ENCODE peak calls at places on chromosome 21, in five cellular contexts. One of them, this sample, is unnamed.

GRCh38 chr21:15212214-15212613 is 147.4 kb upstream of the NRIP1 start:
- DNase-seq in aorta: no peak
- DNase-seq in right lobe of liver: no peak
- DNase-seq in tibial artery: no peak
- DNase-seq in testis: no peak
- DNase-seq in this sample: no peak

GRCh38 chr21:32083175-32083574 is 195.7 kb downstream of the MIS18A start:
- DNase-seq in testis: no peak
- DNase-seq in tibial artery: no peak
- DNase-seq in aorta: no peak
- DNase-seq in right lobe of liver: no peak
- DNase-seq in this sample: no peak

GRCh38 chr21:42550817-42551216 is 37.2 kb downstream of the SLC37A1 start:
- DNase-seq in testis: no peak
- DNase-seq in right lobe of liver: no peak
- DNase-seq in aorta: no peak
- DNase-seq in tibial artery: no peak
- DNase-seq in this sample: peak; percentile 81

GRCh38 chr21:34900376-34900775 is 148.7 kb downstream of the RUNX1 start:
- DNase-seq in right lobe of liver: no peak
- DNase-seq in aorta: no peak
- DNase-seq in testis: no peak
- DNase-seq in tibial artery: no peak
- DNase-seq in this sample: no peak

GRCh38 chr21:16370176-16370575 is 640.4 kb downstream of the USP25 start:
- DNase-seq in right lobe of liver: no peak
- DNase-seq in tibial artery: no peak
- DNase-seq in aorta: no peak
- DNase-seq in testis: no peak
- DNase-seq in this sample: no peak

GRCh38 chr21:41663805-41664788 is 102.8 kb downstream of the RIPK4 start:
- DNase-seq in right lobe of liver: no peak
- DNase-seq in aorta: no peak
- DNase-seq in tibial artery: no peak
- DNase-seq in testis: no peak
- DNase-seq in this sample: peak; percentile 46

GRCh38 chr21:35428489-35428888 is 379.4 kb upstream of the RUNX1 start:
- DNase-seq in tibial artery: peak; percentile 39
- DNase-seq in aorta: peak; percentile 70
- DNase-seq in right lobe of liver: no peak
- DNase-seq in testis: peak; percentile 21
- DNase-seq in this sample: no peak

GRCh38 chr21:42381347-42381984 is 14.4 kb downstream of the TMPRSS3 start:
- DNase-seq in aorta: no peak
- DNase-seq in tibial artery: no peak
- DNase-seq in testis: peak; percentile 34
- DNase-seq in right lobe of liver: peak; percentile 71
- DNase-seq in this sample: peak; percentile 89

GRCh38 chr21:22597660-22598255 is 1599.5 kb downstream of the NCAM2 start:
- DNase-seq in testis: no peak
- DNase-seq in right lobe of liver: no peak
- DNase-seq in aorta: no peak
- DNase-seq in tibial artery: no peak
- DNase-seq in this sample: no peak

GRCh38 chr21:25563399-25564116 is 43.7 kb downstream of the MRPL39 start:
- DNase-seq in aorta: no peak
- DNase-seq in right lobe of liver: no peak
- DNase-seq in tibial artery: no peak
- DNase-seq in testis: no peak
- DNase-seq in this sample: no peak

GRCh38 chr21:32771134-32771523 is 426 bp downstream of the PAXBP1 start:
- DNase-seq in testis: peak; percentile 57
- DNase-seq in aorta: peak; percentile 82
- DNase-seq in tibial artery: peak; percentile 47
- DNase-seq in right lobe of liver: peak; percentile 61
- DNase-seq in this sample: no peak

GRCh38 chr21:31124005-31124404 is 85.7 kb upstream of the KRTAP19-8 start:
- DNase-seq in right lobe of liver: no peak
- DNase-seq in testis: peak; percentile 58
- DNase-seq in tibial artery: peak; percentile 42
- DNase-seq in aorta: peak; percentile 60
- DNase-seq in this sample: no peak

GRCh38 chr21:32772281-32773047 is 909 bp upstream of the PAXBP1 start:
- DNase-seq in tibial artery: no peak
- DNase-seq in right lobe of liver: peak; percentile 56
- DNase-seq in aorta: peak; percentile 48
- DNase-seq in testis: peak; percentile 24
- DNase-seq in this sample: no peak

GRCh38 chr21:18663663-18664062 is 260.1 kb upstream of the TMPRSS15 start:
- DNase-seq in testis: no peak
- DNase-seq in aorta: no peak
- DNase-seq in tibial artery: no peak
- DNase-seq in right lobe of liver: no peak
- DNase-seq in this sample: no peak

GRCh38 chr21:27333091-27333490 is 366.2 kb upstream of the ADAMTS5 start:
- DNase-seq in tibial artery: no peak
- DNase-seq in testis: no peak
- DNase-seq in aorta: no peak
- DNase-seq in right lobe of liver: no peak
- DNase-seq in this sample: no peak

GRCh38 chr21:15853126-15853525 is 123.3 kb downstream of the USP25 start:
- DNase-seq in right lobe of liver: no peak
- DNase-seq in aorta: no peak
- DNase-seq in testis: no peak
- DNase-seq in tibial artery: no peak
- DNase-seq in this sample: no peak

GRCh38 chr21:41767606-41768370 is 936 bp upstream of the RIPK4 start:
- DNase-seq in tibial artery: no peak
- DNase-seq in right lobe of liver: peak; percentile 44
- DNase-seq in aorta: no peak
- DNase-seq in testis: no peak
- DNase-seq in this sample: peak; percentile 66

GRCh38 chr21:42120904-42121535 is 49.9 kb downstream of the UMODL1 start:
- DNase-seq in aorta: no peak
- DNase-seq in right lobe of liver: no peak
- DNase-seq in testis: no peak
- DNase-seq in tibial artery: no peak
- DNase-seq in this sample: no peak

GRCh38 chr21:25385912-25386474 is 221.3 kb downstream of the MRPL39 start:
- DNase-seq in aorta: no peak
- DNase-seq in tibial artery: no peak
- DNase-seq in testis: peak; percentile 20
- DNase-seq in right lobe of liver: no peak
- DNase-seq in this sample: peak; percentile 42

GRCh38 chr21:42705746-42706374 is 52.4 kb downstream of the PDE9A start:
- DNase-seq in aorta: no peak
- DNase-seq in testis: no peak
- DNase-seq in tibial artery: no peak
- DNase-seq in right lobe of liver: no peak
- DNase-seq in this sample: peak; percentile 62

GRCh38 chr21:42125571-42126544 is 54.7 kb downstream of the UMODL1 start:
- DNase-seq in right lobe of liver: no peak
- DNase-seq in testis: no peak
- DNase-seq in tibial artery: no peak
- DNase-seq in aorta: peak; percentile 37
- DNase-seq in this sample: peak; percentile 82

GRCh38 chr21:16037386-16037785 is 307.6 kb downstream of the USP25 start:
- DNase-seq in testis: no peak
- DNase-seq in tibial artery: no peak
- DNase-seq in right lobe of liver: no peak
- DNase-seq in aorta: no peak
- DNase-seq in this sample: no peak

GRCh38 chr21:28641731-28642130 is 350.9 kb downstream of the LTN1 start:
- DNase-seq in right lobe of liver: no peak
- DNase-seq in testis: no peak
- DNase-seq in aorta: no peak
- DNase-seq in tibial artery: no peak
- DNase-seq in this sample: no peak

GRCh38 chr21:15849925-15850324 is 120.1 kb downstream of the USP25 start:
- DNase-seq in tibial artery: no peak
- DNase-seq in testis: no peak
- DNase-seq in right lobe of liver: no peak
- DNase-seq in aorta: no peak
- DNase-seq in this sample: no peak

GRCh38 chr21:14889080-14889805 is 175.6 kb downstream of the NRIP1 start:
- DNase-seq in aorta: no peak
- DNase-seq in right lobe of liver: peak; percentile 66
- DNase-seq in testis: no peak
- DNase-seq in tibial artery: no peak
- DNase-seq in this sample: no peak

GRCh38 chr21:46228345-46229051 is at the start of gene LSS:
- DNase-seq in tibial artery: peak; percentile 97
- DNase-seq in testis: peak; percentile 97
- DNase-seq in right lobe of liver: peak; percentile 100
- DNase-seq in aorta: peak; percentile 99
- DNase-seq in this sample: peak; percentile 100

GRCh38 chr21:46229133-46229922 is 754 bp upstream of the LSS start:
- DNase-seq in aorta: peak; percentile 74
- DNase-seq in testis: no peak
- DNase-seq in right lobe of liver: no peak
- DNase-seq in tibial artery: no peak
- DNase-seq in this sample: peak; percentile 92

GRCh38 chr21:46226920-46227599 is 1.5 kb downstream of the LSS start:
- DNase-seq in tibial artery: no peak
- DNase-seq in right lobe of liver: peak; percentile 54
- DNase-seq in aorta: peak; percentile 39
- DNase-seq in testis: peak; percentile 40
- DNase-seq in this sample: peak; percentile 29

GRCh38 chr21:46227811-46228344 is 696 bp downstream of the LSS start:
- DNase-seq in right lobe of liver: no peak
- DNase-seq in testis: no peak
- DNase-seq in tibial artery: no peak
- DNase-seq in aorta: no peak
- DNase-seq in this sample: peak; percentile 64

GRCh38 chr21:46229923-46230260 is 1.3 kb upstream of the LSS start:
- DNase-seq in right lobe of liver: no peak
- DNase-seq in aorta: no peak
- DNase-seq in tibial artery: no peak
- DNase-seq in testis: no peak
- DNase-seq in this sample: no peak
- H3K4me3 ChIP-seq in right lobe of liver: no peak overlapping the region
- H3K4me3 ChIP-seq in aorta: no peak overlapping the region
- H3K4me3 ChIP-seq in tibial artery: peak overlapping the region; percentile 99
- H3K4me3 ChIP-seq in testis: peak overlapping the region; percentile 94
- H3K4me3 ChIP-seq in this sample: peak overlapping the region; percentile 65

GRCh38 chr21:44366586-44367211 is 13.3 kb downstream of the TRPM2 start:
- DNase-seq in tibial artery: no peak
- DNase-seq in aorta: peak; percentile 34
- DNase-seq in testis: no peak
- DNase-seq in right lobe of liver: peak; percentile 44
- DNase-seq in this sample: peak; percentile 44
- H3K27me3 ChIP-seq in tibial artery: peaks cover 54% of the 10 kb centered on the region
- H3K27me3 ChIP-seq in aorta: no peaks in the 10 kb centered on the region
- H3K27me3 ChIP-seq in testis: no peaks in the 10 kb centered on the region
- H3K27me3 ChIP-seq in right lobe of liver: no peaks in the 10 kb centered on the region
- H3K27me3 ChIP-seq in this sample: peaks cover 2% of the 10 kb centered on the region

DNA sequence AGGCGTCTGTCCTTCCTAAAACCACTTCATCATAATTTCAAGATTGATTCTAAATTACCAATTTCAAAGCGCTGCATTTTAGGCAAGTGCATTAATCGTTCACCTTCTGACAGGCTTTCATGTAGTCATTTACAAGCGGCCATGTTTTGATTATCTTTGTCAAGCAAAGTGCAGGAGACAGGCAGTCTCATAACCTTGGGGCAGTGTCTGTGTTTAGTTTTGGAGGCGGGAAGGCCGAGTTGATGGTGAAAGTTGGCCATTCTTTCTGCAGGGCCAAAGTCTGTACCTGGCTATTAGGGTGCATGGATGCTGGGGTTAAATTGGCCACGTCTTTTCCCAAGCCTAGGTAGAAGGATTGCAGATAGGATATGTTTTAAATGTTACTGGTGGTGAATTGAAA is 2.9 kb downstream of the AGPAT3 start:
- DNase-seq in tibial artery: no peak
- DNase-seq in testis: no peak
- DNase-seq in aorta: no peak
- DNase-seq in right lobe of liver: peak; percentile 75
- DNase-seq in this sample: no peak
- H3K4me3 ChIP-seq in tibial artery: no peak overlapping the region
- H3K4me3 ChIP-seq in testis: no peak overlapping the region
- H3K4me3 ChIP-seq in aorta: no peak overlapping the region
- H3K4me3 ChIP-seq in right lobe of liver: no peak overlapping the region
- H3K4me3 ChIP-seq in this sample: no peak overlapping the region

GRCh38 chr21:36565616-36566015 is 85.7 kb upstream of the CLDN14 start:
- DNase-seq in aorta: no peak
- DNase-seq in right lobe of liver: no peak
- DNase-seq in tibial artery: no peak
- DNase-seq in testis: no peak
- DNase-seq in this sample: no peak
- H3K27me3 ChIP-seq in aorta: no peaks in the 10 kb centered on the region
- H3K27me3 ChIP-seq in right lobe of liver: no peaks in the 10 kb centered on the region
- H3K27me3 ChIP-seq in tibial artery: peaks cover 27% of the 10 kb centered on the region
- H3K27me3 ChIP-seq in testis: no peaks in the 10 kb centered on the region
- H3K27me3 ChIP-seq in this sample: no peaks in the 10 kb centered on the region

GRCh38 chr21:36743446-36743845 is 44.5 kb downstream of the SIM2 start:
- DNase-seq in testis: no peak
- DNase-seq in right lobe of liver: no peak
- DNase-seq in aorta: no peak
- DNase-seq in tibial artery: no peak
- DNase-seq in this sample: peak; percentile 44

GRCh38 chr21:36744560-36745231 is 45.8 kb downstream of the SIM2 start:
- DNase-seq in right lobe of liver: no peak
- DNase-seq in tibial artery: no peak
- DNase-seq in aorta: peak; percentile 55
- DNase-seq in testis: no peak
- DNase-seq in this sample: peak; percentile 60

GRCh38 chr21:36744190-36744559 is 45.3 kb downstream of the SIM2 start:
- DNase-seq in right lobe of liver: no peak
- DNase-seq in aorta: no peak
- DNase-seq in tibial artery: no peak
- DNase-seq in testis: no peak
- DNase-seq in this sample: no peak

GRCh38 chr21:36747114-36747814 is 48.3 kb downstream of the SIM2 start:
- DNase-seq in testis: no peak
- DNase-seq in aorta: no peak
- DNase-seq in tibial artery: no peak
- DNase-seq in right lobe of liver: no peak
- DNase-seq in this sample: peak; percentile 82

DNA sequence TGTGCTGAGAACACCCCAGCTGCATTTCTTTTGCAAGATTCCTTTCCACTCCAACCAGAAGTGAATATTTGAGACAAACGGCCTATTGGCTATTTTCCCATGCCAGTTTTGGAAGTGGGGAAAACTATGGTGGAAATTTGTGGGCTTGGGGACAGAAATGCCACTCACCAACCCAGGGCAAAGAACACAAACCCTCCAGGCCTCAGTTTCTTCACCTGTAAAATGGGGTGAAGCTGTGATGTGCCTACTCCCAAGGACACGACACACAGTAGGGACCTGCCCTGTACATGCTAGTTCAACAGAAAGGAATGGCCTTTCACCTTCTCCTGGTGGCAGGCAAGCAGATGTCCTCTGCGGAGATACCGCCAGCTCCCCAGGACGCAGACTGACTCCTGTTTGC is 46.5 kb downstream of the SIM2 start:
- DNase-seq in aorta: no peak
- DNase-seq in tibial artery: no peak
- DNase-seq in testis: no peak
- DNase-seq in right lobe of liver: no peak
- DNase-seq in this sample: no peak
- H3K4me3 ChIP-seq in aorta: no peak overlapping the region
- H3K4me3 ChIP-seq in tibial artery: no peak overlapping the region
- H3K4me3 ChIP-seq in testis: no peak overlapping the region
- H3K4me3 ChIP-seq in right lobe of liver: no peak overlapping the region
- H3K4me3 ChIP-seq in this sample: no peak overlapping the region

This sample was measured in H7.